ENCODE peak calls at places on chromosomes 5 and 9, in nine cellular contexts. F is HFF-Myc, V is AG10803, A is heart left ventricle, E is RWPE2, T is fibroblast of pulmonary artery, I is brain microvascular endothelial cell, Q is body of pancreas, J is endothelial cell. O is an unnamed sample.

GRCh38 chr9:114696814-114697544 is 15.0 kb upstream of the TEX48 start:
- DNase-seq in Q (no peak), F (no peak), I (peak), T (no peak), J (no peak), A (no peak), E (no peak), V (no peak), O (no peak)

GRCh38 chr5:35319231-35320002 is 89.1 kb upstream of the PRLR start:
- DNase-seq in J (no peak), I (peak), F (peak), E (peak), T (peak), A (peak), Q (peak), V (peak), O (no peak)

GRCh38 chr5:67215592-67216471 is 19.2 kb upstream of the CD180 start:
- DNase-seq in T (peak), J (peak), F (no peak), I (peak), E (no peak), A (peak), Q (peak), V (no peak), O (no peak)

GRCh38 chr9:121322037-121322736 is 47.9 kb downstream of the STOM start:
- DNase-seq in E (no peak), V (peak), I (peak), A (no peak), Q (no peak), F (peak), J (no peak), T (peak), O (peak)

GRCh38 chr5:135466178-135467050 is 14.3 kb upstream of the TIFAB start:
- DNase-seq in F (no peak), A (peak), E (peak), T (peak), V (peak), Q (peak), J (peak), I (peak), O (no peak)

GRCh38 chr5:79642210-79642609 is 30.0 kb downstream of the TENT2 start:
- DNase-seq in I (no peak), F (no peak), J (no peak), Q (no peak), V (no peak), E (no peak), T (no peak), A (no peak), O (no peak)

GRCh38 chr5:43137326-43137725 is 16.6 kb downstream of the ZNF131 start:
- DNase-seq in J (no peak), E (no peak), I (no peak), A (no peak), Q (no peak), F (no peak), T (no peak), V (no peak), O (no peak)

GRCh38 chr5:55407059-55407684 is 99.4 kb downstream of the MTREX start:
- DNase-seq in T (peak), E (no peak), V (peak), F (peak), Q (peak), I (peak), J (peak), A (no peak), O (peak)

GRCh38 chr5:149425729-149426128 is 46.6 kb upstream of the IL17B start:
- DNase-seq in A (no peak), Q (no peak), E (no peak), V (no peak), J (no peak), F (no peak), I (no peak), T (no peak), O (no peak)

GRCh38 chr5:40652441-40653220 is 27.1 kb upstream of the PTGER4 start:
- DNase-seq in J (no peak), F (no peak), I (no peak), Q (no peak), E (no peak), T (no peak), A (no peak), V (no peak), O (no peak)

GRCh38 chr5:132074772-132075718 is 1.5 kb downstream of the CSF2 start:
- DNase-seq in J (no peak), E (no peak), Q (no peak), F (no peak), A (no peak), V (no peak), T (no peak), I (no peak), O (no peak)

DNA sequence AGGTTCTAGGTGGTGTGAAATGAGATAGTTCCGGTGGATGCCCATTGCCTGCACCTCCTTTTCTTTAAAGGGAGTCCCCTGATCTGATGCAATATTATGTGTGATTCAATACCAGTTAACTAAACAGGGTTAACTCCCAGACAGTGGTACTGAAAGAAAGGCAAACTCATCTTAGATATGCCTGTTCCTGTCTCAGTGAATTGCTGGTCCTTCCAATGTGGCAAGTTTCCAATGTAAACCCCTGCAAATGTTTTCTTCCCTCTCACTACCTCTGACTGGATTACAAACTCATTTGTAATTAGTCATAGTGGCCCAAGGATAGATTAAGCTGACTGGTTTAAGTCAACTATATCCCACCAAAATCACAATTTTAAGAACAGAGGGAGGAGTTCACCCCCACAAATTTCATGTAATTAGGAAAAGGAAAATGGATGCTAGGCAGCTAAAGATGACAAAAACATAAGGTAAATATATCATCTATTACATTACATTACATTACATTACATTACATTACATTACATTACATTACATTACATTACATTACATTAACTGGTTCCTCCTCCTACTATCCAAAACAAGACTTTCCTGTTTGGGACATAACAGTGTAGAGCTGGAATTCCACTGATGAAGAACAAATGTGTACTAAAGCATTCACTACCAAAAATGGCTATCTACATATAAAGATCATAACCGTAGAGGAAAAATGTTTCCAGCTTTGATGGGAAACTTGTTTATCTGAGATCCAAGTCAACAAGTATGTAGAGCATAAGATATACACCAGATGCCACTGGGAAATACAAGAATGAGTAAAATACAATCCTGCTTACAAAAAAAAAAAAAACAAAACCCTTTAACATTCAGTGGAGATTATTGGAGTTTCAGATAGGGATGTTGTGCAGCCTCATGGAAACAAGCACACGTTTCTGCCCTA is 121.5 kb upstream of the SNX2 start:
- DNase-seq in I (peak), V (no peak), E (no peak), T (peak), J (no peak), Q (no peak), A (no peak), F (no peak), O (no peak)
- TF ChIP-seq CTCF in I (no peak), V (no peak), E (no peak), T (no peak), J (no peak), Q (no peak), A (no peak), F (no peak), O (no peak)

GRCh38 chr9:109100543-109101201 is 19.1 kb downstream of the TMEM245 start:
- DNase-seq in Q (no peak), F (no peak), V (no peak), A (no peak), T (no peak), I (no peak), J (no peak), E (no peak), O (no peak)

GRCh38 chr9:109097156-109097555 is 22.6 kb downstream of the TMEM245 start:
- DNase-seq in J (no peak), A (no peak), V (no peak), T (no peak), F (no peak), Q (no peak), I (no peak), E (no peak), O (no peak)

GRCh38 chr9:109101202-109101595 is 18.5 kb downstream of the TMEM245 start:
- DNase-seq in A (no peak), F (no peak), V (no peak), J (no peak), Q (no peak), E (no peak), T (no peak), I (no peak), O (no peak)

GRCh38 chr9:109098960-109099308 is 20.8 kb downstream of the TMEM245 start:
- DNase-seq in E (no peak), V (peak), J (no peak), I (no peak), Q (no peak), A (no peak), T (no peak), F (no peak), O (no peak)

GRCh38 chr9:109098221-109098959 is 21.4 kb downstream of the TMEM245 start:
- DNase-seq in J (peak), F (no peak), V (peak), E (no peak), I (peak), T (peak), Q (peak), A (no peak), O (peak)
- TF ChIP-seq CTCF in J (no peak), F (peak), V (peak), E (no peak), I (peak), T (peak), Q (no peak), A (no peak), O (peak)

DNA sequence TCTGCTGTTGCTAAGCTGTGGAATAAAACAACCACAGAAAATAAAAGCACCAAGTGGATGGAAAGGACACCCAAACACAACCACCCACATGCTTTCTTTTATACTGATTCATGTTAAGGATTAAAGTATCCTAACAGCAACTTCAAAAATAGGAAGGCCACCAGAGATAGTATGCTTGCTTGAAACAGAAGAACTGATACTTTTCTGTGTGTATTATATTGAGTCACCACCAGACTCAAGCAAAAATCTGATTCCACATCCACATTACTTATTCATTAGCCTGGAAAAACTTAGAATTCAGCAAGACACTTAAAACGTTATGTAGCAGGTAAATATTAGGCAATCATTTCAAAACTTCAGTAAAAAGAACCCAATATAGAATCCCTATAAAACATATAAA is 52.3 kb downstream of the ZDHHC21 start:
- DNase-seq in F (no peak), I (no peak), E (no peak), V (no peak), T (no peak), J (no peak), A (no peak), Q (no peak), O (no peak)
- TF ChIP-seq CTCF in F (no peak), I (no peak), E (no peak), V (no peak), T (no peak), J (no peak), A (no peak), Q (no peak), O (no peak)

DNA sequence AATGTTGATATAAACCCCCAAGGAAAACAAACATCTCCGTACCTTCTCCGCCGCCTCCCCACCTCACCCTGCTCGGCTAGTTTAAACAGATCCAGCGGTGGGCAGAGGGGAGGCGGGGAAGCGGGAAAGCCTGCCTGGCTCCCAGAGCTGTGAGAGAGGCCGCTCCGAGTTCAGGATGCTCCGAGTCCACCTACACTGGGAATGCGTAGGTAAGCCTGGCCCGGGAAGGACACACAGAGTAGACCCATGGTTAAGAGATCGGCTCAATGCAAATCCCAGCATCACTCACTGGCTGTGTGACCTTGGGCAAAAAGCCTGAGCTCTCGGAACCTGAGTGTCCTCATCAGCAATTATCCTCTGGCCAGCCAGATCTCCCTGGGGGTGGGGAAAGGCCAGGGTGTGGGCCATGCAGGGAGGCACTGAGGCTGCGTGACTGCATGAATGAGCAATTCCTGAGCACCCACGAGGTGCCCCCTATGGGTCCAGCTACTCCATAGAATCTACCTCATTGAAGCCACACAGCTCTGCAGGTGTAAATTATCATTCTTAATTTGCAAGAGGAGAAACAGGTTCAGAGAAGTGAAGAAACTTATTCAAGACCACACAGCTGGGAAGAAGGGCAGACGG is 30.5 kb upstream of the LMX1B start:
- DNase-seq in T (no peak), J (no peak), I (no peak), E (no peak), A (no peak), Q (no peak), V (no peak), F (no peak), O (no peak)
- TF ChIP-seq CTCF in T (no peak), J (no peak), I (no peak), E (no peak), A (no peak), Q (no peak), V (no peak), F (no peak), O (no peak)

GRCh38 chr5:125295405-125295872 is 549.0 kb upstream of the ZNF608 start:
- DNase-seq in V (peak), J (no peak), Q (no peak), F (no peak), T (peak), I (no peak), A (no peak), E (no peak), O (no peak)
- TF ChIP-seq CTCF in V (no peak), J (no peak), Q (no peak), F (no peak), T (no peak), I (no peak), A (no peak), E (no peak), O (no peak)

GRCh38 chr5:115873392-115873791 is 31.7 kb downstream of the AP3S1 start:
- DNase-seq in J (no peak), E (no peak), A (no peak), I (peak), F (no peak), Q (no peak), T (no peak), V (peak), O (peak)

GRCh38 chr5:115872447-115872846 is 30.7 kb downstream of the AP3S1 start:
- DNase-seq in V (no peak), I (no peak), F (no peak), E (no peak), T (no peak), J (no peak), A (no peak), Q (no peak), O (no peak)

DNA sequence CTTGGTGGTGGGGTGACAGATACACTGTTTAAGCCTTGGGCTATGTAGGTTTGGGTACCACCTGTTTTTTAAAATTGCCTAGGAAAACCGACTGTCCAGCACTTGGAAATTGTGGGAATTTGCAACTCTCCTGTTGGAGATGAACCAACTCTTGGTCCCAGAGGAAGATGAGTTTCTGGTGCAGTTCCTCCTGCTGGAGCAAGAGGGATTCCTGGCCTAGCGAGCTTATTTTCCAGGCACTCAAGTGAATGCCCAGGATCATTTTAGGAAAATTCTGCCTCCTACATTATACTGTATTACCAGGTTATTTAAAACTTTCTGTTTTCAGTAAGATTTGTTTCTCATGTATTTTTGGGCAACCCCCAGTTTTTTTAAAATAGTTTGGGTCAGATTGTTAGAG is 33.7 kb downstream of the AP3S1 start:
- DNase-seq in T (peak), V (no peak), J (no peak), I (no peak), E (no peak), F (no peak), Q (no peak), A (no peak), O (no peak)
- TF ChIP-seq CTCF in T (peak), V (no peak), J (peak), I (peak), E (no peak), F (peak), Q (no peak), A (no peak), O (no peak)

GRCh38 chr5:127288676-127289075 is 1.9 kb upstream of the MEGF10 start:
- DNase-seq in F (no peak), Q (no peak), V (no peak), A (no peak), I (no peak), T (no peak), J (no peak), E (no peak), O (no peak)

GRCh38 chr5:127290946-127291763 is 559 bp downstream of the MEGF10 start:
- DNase-seq in F (no peak), T (no peak), I (no peak), J (no peak), E (no peak), Q (no peak), V (no peak), A (no peak), O (no peak)

GRCh38 chr5:127292030-127292735 is 1.6 kb downstream of the MEGF10 start:
- DNase-seq in A (no peak), E (no peak), V (no peak), J (no peak), Q (no peak), I (no peak), T (no peak), F (no peak), O (no peak)

GRCh38 chr5:127293373-127293772 is 2.8 kb downstream of the MEGF10 start:
- DNase-seq in J (no peak), V (no peak), F (no peak), A (no peak), E (no peak), Q (no peak), T (no peak), I (no peak), O (no peak)

DNA sequence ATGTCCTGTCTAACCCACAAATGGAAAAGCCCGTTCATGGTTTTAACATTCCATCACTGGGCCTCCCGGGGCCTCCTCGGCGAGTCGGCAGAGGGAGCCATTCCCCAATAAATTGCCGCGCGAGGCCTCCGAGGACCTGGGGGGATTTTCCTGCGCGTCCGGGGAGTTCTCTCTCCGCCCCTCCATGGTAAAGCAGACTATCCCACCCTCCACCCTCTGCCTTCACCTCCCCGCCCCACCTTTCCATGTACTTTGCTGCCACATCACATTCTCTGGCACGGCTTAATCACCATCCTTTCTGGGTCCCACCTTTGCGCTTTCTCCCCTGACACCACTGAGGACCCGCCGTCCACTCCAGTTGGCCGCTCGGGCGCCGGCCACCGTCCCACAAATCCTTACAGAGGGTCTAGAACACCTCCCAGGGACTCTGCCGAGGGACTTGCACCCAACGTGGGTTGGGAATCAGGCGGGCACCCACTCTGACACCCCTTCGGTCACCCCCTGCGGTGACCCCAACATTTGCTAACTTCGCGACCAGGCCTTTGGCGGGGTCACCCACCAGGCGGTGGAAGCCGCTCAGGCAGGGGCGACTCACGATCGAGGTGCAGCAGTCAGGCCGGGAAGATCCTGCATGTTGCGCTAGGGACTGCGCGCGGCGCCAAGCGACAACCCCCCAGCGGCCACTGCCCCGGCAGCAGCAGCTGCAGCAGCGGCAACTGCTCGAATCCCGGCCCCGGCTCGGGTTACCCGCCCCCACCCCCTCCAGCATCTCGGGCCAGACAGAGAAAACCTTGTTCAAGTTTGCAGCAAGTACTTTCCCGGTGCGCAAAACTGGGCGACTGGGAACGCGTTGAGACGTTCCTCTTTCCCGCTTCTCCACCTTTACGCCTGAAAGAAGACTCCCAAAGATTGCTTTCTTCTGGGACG is at the start of gene MEGF10:
- DNase-seq in F (no peak), A (no peak), E (no peak), T (peak), I (peak), V (peak), J (peak), Q (peak), O (peak)
- TF ChIP-seq CTCF in F (peak), A (peak), E (peak), T (peak), I (peak), V (peak), J (peak), Q (peak), O (peak)

DNA sequence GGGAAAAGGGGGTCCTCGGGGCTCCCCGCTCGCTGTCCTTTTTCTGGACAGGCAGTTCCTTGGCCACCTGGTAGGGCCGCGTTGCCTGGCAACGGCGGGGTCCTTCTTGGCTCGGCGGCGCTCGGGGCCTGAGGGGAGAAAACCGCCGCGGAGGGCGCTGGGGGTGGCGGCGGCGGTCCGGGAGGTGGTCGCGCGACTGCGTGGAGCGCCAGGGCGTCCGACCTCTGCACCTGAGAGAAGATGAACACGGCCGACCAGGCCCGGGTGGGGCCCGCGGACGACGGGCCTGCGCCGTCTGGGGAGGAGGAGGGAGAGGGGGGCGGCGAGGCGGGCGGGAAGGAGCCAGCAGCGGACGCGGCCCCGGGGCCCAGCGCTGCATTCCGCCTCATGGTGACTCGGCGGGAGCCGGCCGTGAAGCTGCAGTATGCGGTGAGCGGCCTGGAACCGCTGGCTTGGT is at the start of gene GTF3C4:
- DNase-seq in Q (peak), I (no peak), F (no peak), A (peak), V (peak), J (peak), T (peak), E (peak), O (peak)
- TF ChIP-seq CTCF in Q (no peak), I (no peak), F (no peak), A (no peak), V (no peak), J (no peak), T (no peak), E (no peak), O (no peak)

GRCh38 chr5:168946363-168946762 is 354.6 kb downstream of the SLIT3 start:
- DNase-seq in E (peak), F (no peak), V (no peak), Q (no peak), J (peak), I (peak), A (no peak), T (peak), O (no peak)
- TF ChIP-seq CTCF in E (no peak), F (peak), V (peak), Q (no peak), J (no peak), I (peak), A (no peak), T (peak), O (peak)

O was measured in AG09319.